ENCODE peak calls at places on chromosomes 3 and 15, in four cellular contexts. Q is H1, U is RWPE1, N is left ventricle myocardium inferior. I is an unnamed sample.

GRCh38 chr3:38027466-38028465 is 1.7 kb downstream of the PLCD1 start:
- DNase-seq in Q (no peak), U (no peak), N (no peak), I (no peak)

GRCh38 chr15:50353251-50353998 is 1.6 kb downstream of the GABPB1 start:
- DNase-seq in Q (no peak), U (peak; percentile 45), N (no peak), I (no peak)

GRCh38 chr3:64684715-64685261 is 3.0 kb downstream of the ADAMTS9 start:
- DNase-seq in Q (peak; percentile 61), U (no peak), N (peak; percentile 26), I (no peak)

GRCh38 chr3:100650651-100651611 is 41.5 kb downstream of the ADGRG7 start:
- DNase-seq in Q (no peak), U (peak; percentile 53), N (no peak), I (no peak)

GRCh38 chr15:64582202-64582601 is 121.8 kb downstream of the ZNF609 start:
- DNase-seq in Q (no peak), U (no peak), N (no peak), I (no peak)

GRCh38 chr15:59200560-59200959 is 6.1 kb upstream of the LDHAL6B start:
- DNase-seq in Q (no peak), U (peak; percentile 22), N (no peak), I (no peak)

GRCh38 chr15:66294157-66294931 is 976 bp downstream of the DIS3L start:
- DNase-seq in Q (no peak), U (peak; percentile 91), N (no peak), I (no peak)

GRCh38 chr3:129228891-129229585 is 20.4 kb upstream of the COPG1 start:
- DNase-seq in Q (peak; percentile 62), U (peak; percentile 50), N (peak; percentile 33), I (no peak)

GRCh38 chr3:42638339-42638842 is 15.1 kb upstream of the ZBTB47 start:
- DNase-seq in Q (no peak), U (no peak), N (no peak), I (no peak)

GRCh38 chr15:96887730-96888129 is 557.2 kb downstream of the NR2F2 start:
- DNase-seq in Q (no peak), U (peak; percentile 19), N (no peak), I (no peak)

GRCh38 chr3:180433172-180433571 is 168.8 kb upstream of the TTC14 start:
- DNase-seq in Q (no peak), U (peak; percentile 80), N (no peak), I (no peak)

GRCh38 chr3:148694116-148694515 is 3.6 kb upstream of the AGTR1 start:
- DNase-seq in Q (no peak), U (no peak), N (no peak), I (no peak)

GRCh38 chr3:177772908-177773557 is 575.8 kb upstream of the TBL1XR1 start:
- DNase-seq in Q (no peak), U (no peak), N (peak; percentile 29), I (no peak)

GRCh38 chr3:32888739-32889138 is 62.7 kb upstream of the CCR4 start:
- DNase-seq in Q (no peak), U (no peak), N (no peak), I (no peak)

GRCh38 chr3:27542469-27542868 is 58.3 kb upstream of the SLC4A7 start:
- DNase-seq in Q (no peak), U (no peak), N (no peak), I (no peak)

GRCh38 chr3:102233881-102234280 is 200.9 kb upstream of the ZPLD1 start:
- DNase-seq in Q (no peak), U (no peak), N (no peak), I (no peak)

GRCh38 chr15:83571820-83572707 is 81.9 kb upstream of the ADAMTSL3 start:
- DNase-seq in Q (peak; percentile 53), U (peak; percentile 48), N (no peak), I (no peak)

GRCh38 chr3:99413504-99413903 is 224.9 kb upstream of the COL8A1 start:
- DNase-seq in Q (no peak), U (peak; percentile 20), N (no peak), I (no peak)

GRCh38 chr3:474828-475227 is 278.3 kb downstream of the CHL1 start:
- DNase-seq in Q (no peak), U (no peak), N (no peak), I (no peak)

GRCh38 chr3:53666026-53666425 is 171.6 kb downstream of the CACNA1D start:
- DNase-seq in Q (no peak), U (no peak), N (no peak), I (no peak)

GRCh38 chr3:53671192-53672021 is 174.8 kb downstream of the CHDH start:
- DNase-seq in Q (no peak), U (no peak), N (no peak), I (no peak)

GRCh38 chr3:53665606-53666005 is 171.2 kb downstream of the CACNA1D start:
- DNase-seq in Q (no peak), U (no peak), N (no peak), I (no peak)

GRCh38 chr3:53672987-53673386 is 173.2 kb downstream of the CHDH start:
- DNase-seq in Q (no peak), U (no peak), N (no peak), I (no peak)

DNA sequence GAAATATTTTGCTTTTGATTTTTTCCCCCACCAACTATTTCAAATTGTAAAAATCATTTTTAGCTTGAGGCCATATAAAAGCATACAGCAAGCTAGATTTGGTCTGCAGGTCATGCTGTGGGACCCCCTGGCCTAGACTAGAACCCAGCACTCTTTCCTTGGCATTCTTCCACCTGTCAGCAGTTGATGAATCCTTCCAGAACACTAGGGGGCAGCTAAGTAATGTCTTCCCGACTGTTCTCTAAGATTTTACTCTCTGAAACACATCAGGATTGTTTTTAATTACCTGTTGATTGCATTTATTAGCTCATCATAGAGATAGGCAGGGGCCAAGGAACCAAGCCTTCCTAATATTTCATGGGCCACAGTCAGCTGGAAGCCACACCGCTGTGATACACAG is 174.5 kb downstream of the CACNA1D start:
- DNase-seq in Q (no peak), U (no peak), N (no peak), I (no peak)
- TF ChIP-seq CTCF in Q (no peak), U (no peak), N (peak; percentile 41), I (peak; percentile 31)

DNA sequence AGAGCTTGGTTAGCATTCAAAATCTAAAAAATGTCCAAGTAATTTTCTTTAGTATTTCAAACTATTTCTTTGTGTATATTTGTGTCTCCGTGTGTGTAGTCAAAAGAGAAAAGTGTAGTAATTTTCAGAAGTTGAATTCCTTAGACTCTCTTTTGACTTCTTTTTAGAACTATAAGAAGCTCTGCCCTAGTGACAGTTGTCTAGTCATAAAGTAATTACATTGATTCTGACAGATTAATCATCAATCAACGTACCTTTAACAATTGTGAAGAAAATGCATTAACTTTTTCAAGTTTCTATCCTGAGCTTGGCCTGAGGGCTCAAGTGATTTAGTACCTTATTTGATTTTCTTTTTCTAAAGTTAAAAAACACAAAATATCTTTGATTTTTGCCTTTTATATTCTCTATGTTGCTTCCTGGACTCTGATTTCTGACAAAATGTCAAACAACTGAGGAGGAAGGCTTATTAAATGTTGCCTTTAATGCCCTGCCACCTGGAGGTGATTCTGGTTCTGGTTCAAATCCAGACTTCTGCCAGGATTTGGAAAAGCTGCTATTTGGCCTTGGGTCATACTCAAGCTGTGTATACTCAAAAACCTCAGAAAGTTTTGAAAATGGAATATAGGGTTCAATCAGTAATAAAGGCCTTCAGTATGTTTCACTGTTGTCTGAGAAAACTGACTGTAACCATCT is 653.6 kb downstream of the NSUN3 start:
- DNase-seq in Q (no peak), U (no peak), N (no peak), I (no peak)
- TF ChIP-seq CTCF in Q (no peak), U (no peak), N (peak; percentile 41), I (peak; percentile 13)

GRCh38 chr3:135596563-135596962 is 369.0 kb upstream of the PPP2R3A start:
- DNase-seq in Q (no peak), U (no peak), N (no peak), I (no peak)

DNA sequence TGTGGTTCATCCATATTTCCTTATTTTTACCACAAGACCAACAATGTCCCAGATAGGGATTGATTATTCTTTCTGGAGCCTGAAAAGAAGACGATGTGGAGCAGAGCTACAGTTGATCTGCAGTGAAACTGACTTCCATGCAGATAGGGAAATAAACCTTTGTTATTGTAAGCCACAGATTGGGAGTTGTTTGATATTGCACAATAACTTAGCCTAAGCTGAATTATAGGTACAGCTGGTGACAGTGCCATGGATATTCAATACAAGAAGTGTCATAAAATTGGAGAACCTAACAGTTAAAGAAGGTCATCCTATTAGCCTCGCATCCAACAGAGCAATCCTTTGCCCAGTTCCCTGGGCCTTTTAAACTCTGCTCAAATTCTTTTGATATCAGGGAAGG is 367.7 kb upstream of the PPP2R3A start:
- DNase-seq in Q (no peak), U (no peak), N (no peak), I (no peak)
- TF ChIP-seq CTCF in Q (no peak), U (no peak), N (no peak), I (no peak)

GRCh38 chr3:23900744-23901143 is 16.0 kb downstream of the NKIRAS1 start:
- DNase-seq in Q (no peak), U (no peak), N (no peak), I (no peak)
- TF ChIP-seq CTCF in Q (no peak), U (no peak), N (no peak), I (no peak)

DNA sequence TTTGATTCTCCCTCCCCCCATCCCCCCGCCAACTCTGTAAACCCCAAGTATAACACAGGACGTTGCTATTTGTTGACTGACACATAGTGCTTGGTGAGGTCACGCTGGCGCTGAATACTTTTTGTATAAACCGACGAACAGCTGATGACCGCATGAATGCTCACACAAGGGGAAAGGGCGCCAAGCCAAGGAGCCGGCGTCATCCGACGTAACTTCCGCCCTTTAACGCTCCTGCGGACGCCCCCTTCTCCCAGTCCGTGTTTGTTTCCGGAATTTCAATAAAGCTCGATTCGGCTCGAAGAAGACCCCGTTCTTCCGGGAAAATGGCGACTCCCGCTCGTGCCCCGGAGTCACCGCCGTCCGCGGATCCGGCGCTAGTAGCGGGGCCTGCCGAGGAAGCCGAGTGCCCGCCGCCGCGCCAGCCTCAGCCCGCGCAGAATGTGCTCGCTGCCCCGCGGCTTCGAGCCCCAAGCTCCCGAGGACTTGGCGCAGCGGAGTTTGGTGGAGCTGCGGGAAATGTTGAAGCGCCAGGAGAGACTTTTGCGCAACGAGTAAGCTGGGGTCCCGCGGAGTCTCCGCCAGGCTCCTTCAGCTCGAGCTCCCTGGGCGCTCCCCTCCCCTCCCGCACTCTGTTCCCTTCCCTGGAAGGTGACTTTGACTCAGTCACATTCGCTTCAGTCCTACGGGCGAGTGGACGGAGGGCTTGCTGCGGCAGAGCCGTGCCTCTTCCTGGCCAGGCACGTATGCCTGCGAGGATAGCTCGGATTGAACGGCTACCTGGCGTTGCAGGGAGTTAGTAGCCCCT is at the start of gene POLR2M:
- DNase-seq in Q (peak; percentile 82), U (peak; percentile 97), N (peak; percentile 95), I (peak; percentile 28)
- TF ChIP-seq CTCF in Q (no peak), U (no peak), N (no peak), I (no peak)

GRCh38 chr3:170179444-170179843 is 2.1 kb downstream of the PHC3 start:
- DNase-seq in Q (no peak), U (no peak), N (no peak), I (no peak)

GRCh38 chr3:170180107-170180951 is 1.2 kb downstream of the PHC3 start:
- DNase-seq in Q (no peak), U (peak; percentile 31), N (no peak), I (no peak)

GRCh38 chr3:170178631-170179030 is 2.9 kb downstream of the PHC3 start:
- DNase-seq in Q (no peak), U (no peak), N (no peak), I (no peak)

GRCh38 chr3:170180952-170181876 is at the start of gene PHC3:
- DNase-seq in Q (peak; percentile 97), U (peak; percentile 98), N (peak; percentile 94), I (peak; percentile 94)
- TF ChIP-seq CTCF in Q (no peak), U (no peak), N (peak; percentile 23), I (no peak)

GRCh38 chr3:170848294-170848917 is 21.6 kb downstream of the RPL22L1 start:
- DNase-seq in Q (no peak), U (peak; percentile 37), N (no peak), I (no peak)
- TF ChIP-seq CTCF in Q (no peak), U (peak; percentile 72), N (peak; percentile 50), I (peak; percentile 42)